ENCODE peak calls at places on chromosomes 5 and 9, in five cellular contexts. One of them, this sample, is unnamed.

GRCh38 chr5:133962801-133963476 is 5.5 kb downstream of the C5orf15 start:
- DNase-seq in activated T-cell treated with anti-CD3 and anti-CD28 coated beads for 1 hour: no peak
- DNase-seq in left ventricle myocardium superior: no peak
- DNase-seq in dorsolateral prefrontal cortex: no peak
- DNase-seq in GM23248: peak
- DNase-seq in this sample: peak

GRCh38 chr5:152932631-152933030 is 527.6 kb upstream of the NMUR2 start:
- DNase-seq in left ventricle myocardium superior: no peak
- DNase-seq in dorsolateral prefrontal cortex: no peak
- DNase-seq in GM23248: no peak
- DNase-seq in activated T-cell treated with anti-CD3 and anti-CD28 coated beads for 1 hour: no peak
- DNase-seq in this sample: no peak

GRCh38 chr5:31064215-31064614 is 129.3 kb upstream of the CDH6 start:
- DNase-seq in GM23248: no peak
- DNase-seq in dorsolateral prefrontal cortex: no peak
- DNase-seq in activated T-cell treated with anti-CD3 and anti-CD28 coated beads for 1 hour: no peak
- DNase-seq in left ventricle myocardium superior: no peak
- DNase-seq in this sample: no peak

GRCh38 chr5:33611882-33612281 is 171.1 kb downstream of the TARS1 start:
- DNase-seq in dorsolateral prefrontal cortex: no peak
- DNase-seq in GM23248: peak
- DNase-seq in activated T-cell treated with anti-CD3 and anti-CD28 coated beads for 1 hour: no peak
- DNase-seq in left ventricle myocardium superior: no peak
- DNase-seq in this sample: peak

GRCh38 chr5:79287907-79288306 is 52.0 kb downstream of the JMY start:
- DNase-seq in left ventricle myocardium superior: no peak
- DNase-seq in activated T-cell treated with anti-CD3 and anti-CD28 coated beads for 1 hour: no peak
- DNase-seq in dorsolateral prefrontal cortex: no peak
- DNase-seq in GM23248: no peak
- DNase-seq in this sample: no peak

GRCh38 chr5:143596500-143596820 is 193.0 kb upstream of the NR3C1 start:
- DNase-seq in GM23248: no peak
- DNase-seq in left ventricle myocardium superior: no peak
- DNase-seq in activated T-cell treated with anti-CD3 and anti-CD28 coated beads for 1 hour: no peak
- DNase-seq in dorsolateral prefrontal cortex: no peak
- DNase-seq in this sample: no peak

GRCh38 chr9:78312125-78312524 is 15.2 kb downstream of the PSAT1 start:
- DNase-seq in dorsolateral prefrontal cortex: no peak
- DNase-seq in activated T-cell treated with anti-CD3 and anti-CD28 coated beads for 1 hour: no peak
- DNase-seq in left ventricle myocardium superior: no peak
- DNase-seq in GM23248: no peak
- DNase-seq in this sample: no peak

GRCh38 chr5:68368686-68369359 is 153.3 kb downstream of the PIK3R1 start:
- DNase-seq in GM23248: peak
- DNase-seq in dorsolateral prefrontal cortex: no peak
- DNase-seq in activated T-cell treated with anti-CD3 and anti-CD28 coated beads for 1 hour: no peak
- DNase-seq in left ventricle myocardium superior: no peak
- DNase-seq in this sample: no peak

GRCh38 chr9:110370316-110370715 is 32.7 kb upstream of the TXNDC8 start:
- DNase-seq in activated T-cell treated with anti-CD3 and anti-CD28 coated beads for 1 hour: no peak
- DNase-seq in left ventricle myocardium superior: no peak
- DNase-seq in GM23248: peak
- DNase-seq in dorsolateral prefrontal cortex: no peak
- DNase-seq in this sample: peak